ENCODE peak calls at places on chromosome 1, in eight cellular contexts. One of them, this sample, is unnamed.
A peak's percentile ranks its signal among the peaks of the same experiment; 100 is the strongest.

GRCh38 chr1:12315126-12315525 is 85.3 kb downstream of the VPS13D start:
- DNase-seq in endothelial cell of umbilical vein: no peak
- DNase-seq in stomach: no peak
- DNase-seq in heart right ventricle: no peak
- DNase-seq in IMR-90: no peak
- DNase-seq in PC-3: no peak
- DNase-seq in CD4-positive, alpha-beta memory T cell: no peak
- DNase-seq in lower lobe of right lung: no peak
- DNase-seq in this sample: no peak

GRCh38 chr1:200415693-200416593 is 6.1 kb upstream of the ZNF281 start:
- DNase-seq in endothelial cell of umbilical vein: peak; percentile 94
- DNase-seq in stomach: peak; percentile 63
- DNase-seq in heart right ventricle: no peak
- DNase-seq in IMR-90: peak; percentile 98
- DNase-seq in PC-3: peak; percentile 100
- DNase-seq in CD4-positive, alpha-beta memory T cell: no peak
- DNase-seq in lower lobe of right lung: no peak
- DNase-seq in this sample: no peak

GRCh38 chr1:9655127-9655723 is 3.7 kb downstream of the PIK3CD start:
- DNase-seq in endothelial cell of umbilical vein: no peak
- DNase-seq in stomach: no peak
- DNase-seq in heart right ventricle: no peak
- DNase-seq in IMR-90: no peak
- DNase-seq in PC-3: no peak
- DNase-seq in CD4-positive, alpha-beta memory T cell: peak; percentile 67
- DNase-seq in lower lobe of right lung: no peak
- DNase-seq in this sample: no peak

GRCh38 chr1:204692852-204693356 is 7.4 kb upstream of the LRRN2 start:
- DNase-seq in endothelial cell of umbilical vein: no peak
- DNase-seq in stomach: no peak
- DNase-seq in heart right ventricle: no peak
- DNase-seq in IMR-90: no peak
- DNase-seq in PC-3: no peak
- DNase-seq in CD4-positive, alpha-beta memory T cell: no peak
- DNase-seq in lower lobe of right lung: no peak
- DNase-seq in this sample: no peak

GRCh38 chr1:20188455-20188817 is 2.1 kb upstream of the PLA2G2C start:
- DNase-seq in endothelial cell of umbilical vein: no peak
- DNase-seq in stomach: no peak
- DNase-seq in heart right ventricle: no peak
- DNase-seq in IMR-90: no peak
- DNase-seq in PC-3: no peak
- DNase-seq in CD4-positive, alpha-beta memory T cell: no peak
- DNase-seq in lower lobe of right lung: no peak
- DNase-seq in this sample: no peak

GRCh38 chr1:116365353-116365780 is 7.7 kb upstream of the ATP1A1 start:
- DNase-seq in endothelial cell of umbilical vein: no peak
- DNase-seq in stomach: no peak
- DNase-seq in heart right ventricle: no peak
- DNase-seq in IMR-90: no peak
- DNase-seq in PC-3: no peak
- DNase-seq in CD4-positive, alpha-beta memory T cell: no peak
- DNase-seq in lower lobe of right lung: no peak
- DNase-seq in this sample: no peak

GRCh38 chr1:210340751-210341328 is 12.1 kb downstream of the HHAT start:
- DNase-seq in endothelial cell of umbilical vein: no peak
- DNase-seq in stomach: no peak
- DNase-seq in heart right ventricle: no peak
- DNase-seq in IMR-90: no peak
- DNase-seq in PC-3: no peak
- DNase-seq in CD4-positive, alpha-beta memory T cell: peak; percentile 34
- DNase-seq in lower lobe of right lung: no peak
- DNase-seq in this sample: no peak

GRCh38 chr1:204417231-204417997 is 5.8 kb upstream of the PPP1R15B start:
- DNase-seq in endothelial cell of umbilical vein: peak; percentile 95
- DNase-seq in stomach: peak; percentile 82
- DNase-seq in heart right ventricle: peak; percentile 25
- DNase-seq in IMR-90: peak; percentile 97
- DNase-seq in PC-3: peak; percentile 99
- DNase-seq in CD4-positive, alpha-beta memory T cell: no peak
- DNase-seq in lower lobe of right lung: peak; percentile 53
- DNase-seq in this sample: peak; percentile 73

GRCh38 chr1:232221790-232222499 is 408.0 kb downstream of the SIPA1L2 start:
- DNase-seq in endothelial cell of umbilical vein: no peak
- DNase-seq in stomach: no peak
- DNase-seq in heart right ventricle: no peak
- DNase-seq in IMR-90: peak; percentile 34
- DNase-seq in PC-3: peak; percentile 99
- DNase-seq in CD4-positive, alpha-beta memory T cell: no peak
- DNase-seq in lower lobe of right lung: no peak
- DNase-seq in this sample: no peak

GRCh38 chr1:85125891-85126290 is 74.9 kb downstream of the SYDE2 start:
- DNase-seq in endothelial cell of umbilical vein: no peak
- DNase-seq in stomach: no peak
- DNase-seq in heart right ventricle: no peak
- DNase-seq in IMR-90: no peak
- DNase-seq in PC-3: no peak
- DNase-seq in CD4-positive, alpha-beta memory T cell: no peak
- DNase-seq in lower lobe of right lung: no peak
- DNase-seq in this sample: no peak

GRCh38 chr1:33176362-33176850 is 5.4 kb downstream of the TRIM62 start:
- DNase-seq in endothelial cell of umbilical vein: no peak
- DNase-seq in stomach: no peak
- DNase-seq in heart right ventricle: no peak
- DNase-seq in IMR-90: peak; percentile 67
- DNase-seq in PC-3: no peak
- DNase-seq in CD4-positive, alpha-beta memory T cell: no peak
- DNase-seq in lower lobe of right lung: no peak
- DNase-seq in this sample: peak; percentile 100

GRCh38 chr1:169508432-169509338 is 22.9 kb upstream of the SLC19A2 start:
- DNase-seq in endothelial cell of umbilical vein: peak; percentile 52
- DNase-seq in stomach: no peak
- DNase-seq in heart right ventricle: no peak
- DNase-seq in IMR-90: no peak
- DNase-seq in PC-3: no peak
- DNase-seq in CD4-positive, alpha-beta memory T cell: no peak
- DNase-seq in lower lobe of right lung: no peak
- DNase-seq in this sample: no peak

GRCh38 chr1:168671782-168672181 is 57.2 kb downstream of the DPT start:
- DNase-seq in endothelial cell of umbilical vein: no peak
- DNase-seq in stomach: no peak
- DNase-seq in heart right ventricle: no peak
- DNase-seq in IMR-90: no peak
- DNase-seq in PC-3: no peak
- DNase-seq in CD4-positive, alpha-beta memory T cell: no peak
- DNase-seq in lower lobe of right lung: no peak
- DNase-seq in this sample: no peak

GRCh38 chr1:24893431-24893830 is 36.6 kb downstream of the RUNX3 start:
- DNase-seq in endothelial cell of umbilical vein: no peak
- DNase-seq in stomach: peak; percentile 52
- DNase-seq in heart right ventricle: no peak
- DNase-seq in IMR-90: no peak
- DNase-seq in PC-3: no peak
- DNase-seq in CD4-positive, alpha-beta memory T cell: no peak
- DNase-seq in lower lobe of right lung: peak; percentile 54
- DNase-seq in this sample: no peak

GRCh38 chr1:183896466-183897026 is 91.6 kb downstream of the RGL1 start:
- DNase-seq in endothelial cell of umbilical vein: no peak
- DNase-seq in stomach: no peak
- DNase-seq in heart right ventricle: no peak
- DNase-seq in IMR-90: peak; percentile 49
- DNase-seq in PC-3: peak; percentile 84
- DNase-seq in CD4-positive, alpha-beta memory T cell: no peak
- DNase-seq in lower lobe of right lung: no peak
- DNase-seq in this sample: no peak

GRCh38 chr1:117013310-117013850 is 11.8 kb downstream of the CD101 start:
- DNase-seq in endothelial cell of umbilical vein: no peak
- DNase-seq in stomach: peak; percentile 37
- DNase-seq in heart right ventricle: no peak
- DNase-seq in IMR-90: no peak
- DNase-seq in PC-3: peak; percentile 84
- DNase-seq in CD4-positive, alpha-beta memory T cell: no peak
- DNase-seq in lower lobe of right lung: no peak
- DNase-seq in this sample: no peak

GRCh38 chr1:46800742-46801141 is 1.9 kb downstream of the CYP4B1 start:
- DNase-seq in endothelial cell of umbilical vein: no peak
- DNase-seq in stomach: no peak
- DNase-seq in heart right ventricle: no peak
- DNase-seq in IMR-90: no peak
- DNase-seq in PC-3: no peak
- DNase-seq in CD4-positive, alpha-beta memory T cell: no peak
- DNase-seq in lower lobe of right lung: no peak
- DNase-seq in this sample: no peak

GRCh38 chr1:46798820-46799219 is at the start of gene CYP4B1:
- DNase-seq in endothelial cell of umbilical vein: no peak
- DNase-seq in stomach: peak; percentile 78
- DNase-seq in heart right ventricle: peak; percentile 79
- DNase-seq in IMR-90: no peak
- DNase-seq in PC-3: no peak
- DNase-seq in CD4-positive, alpha-beta memory T cell: no peak
- DNase-seq in lower lobe of right lung: peak; percentile 86
- DNase-seq in this sample: no peak

GRCh38 chr1:46802081-46802480 is 3.2 kb downstream of the CYP4B1 start:
- DNase-seq in endothelial cell of umbilical vein: no peak
- DNase-seq in stomach: no peak
- DNase-seq in heart right ventricle: no peak
- DNase-seq in IMR-90: no peak
- DNase-seq in PC-3: no peak
- DNase-seq in CD4-positive, alpha-beta memory T cell: no peak
- DNase-seq in lower lobe of right lung: no peak
- DNase-seq in this sample: no peak

GRCh38 chr1:46802901-46803574 is 4.2 kb downstream of the CYP4B1 start:
- DNase-seq in endothelial cell of umbilical vein: no peak
- DNase-seq in stomach: no peak
- DNase-seq in heart right ventricle: no peak
- DNase-seq in IMR-90: no peak
- DNase-seq in PC-3: no peak
- DNase-seq in CD4-positive, alpha-beta memory T cell: no peak
- DNase-seq in lower lobe of right lung: no peak
- DNase-seq in this sample: no peak

DNA sequence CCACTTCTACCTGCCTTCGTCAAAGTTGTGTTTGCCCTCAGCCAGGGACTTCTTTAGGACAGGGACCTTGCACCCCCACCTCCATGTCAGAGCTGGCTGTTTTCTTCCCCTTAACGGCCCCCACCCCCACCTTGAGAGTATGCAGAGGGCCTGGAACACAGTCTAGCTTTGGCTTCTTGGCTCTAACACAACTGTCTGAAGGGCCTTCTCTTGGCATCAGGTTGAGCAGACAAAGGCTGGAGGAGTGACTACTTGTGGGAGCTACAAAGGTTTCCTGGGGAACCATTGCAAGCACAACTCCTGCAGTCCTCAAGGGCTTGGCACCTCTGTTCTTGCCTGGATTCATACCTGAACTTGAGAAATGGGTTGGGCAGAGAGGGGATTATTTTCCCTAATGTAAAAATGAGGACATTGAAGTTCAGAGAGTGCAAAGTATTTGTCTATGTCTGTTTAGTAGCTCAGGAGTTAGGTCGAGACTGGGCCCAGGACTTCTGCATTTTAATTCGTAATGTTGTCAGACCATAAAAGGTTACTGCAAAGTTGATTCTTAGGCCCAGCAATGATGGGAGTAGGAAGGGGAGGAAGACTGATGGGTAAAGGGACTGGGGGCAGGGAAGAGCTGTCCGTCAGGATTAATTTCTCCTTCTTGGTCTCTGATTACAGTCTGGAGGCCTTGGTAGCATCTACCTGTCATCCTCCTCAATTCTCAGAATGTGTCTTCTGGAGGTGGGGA is 2.6 kb downstream of the CYP4B1 start:
- DNase-seq in endothelial cell of umbilical vein: no peak
- DNase-seq in stomach: no peak
- DNase-seq in heart right ventricle: no peak
- DNase-seq in IMR-90: no peak
- DNase-seq in PC-3: no peak
- DNase-seq in CD4-positive, alpha-beta memory T cell: no peak
- DNase-seq in lower lobe of right lung: no peak
- DNase-seq in this sample: no peak
- H3K4me3 ChIP-seq in endothelial cell of umbilical vein: no peak overlapping the region
- H3K4me3 ChIP-seq in stomach: no peak overlapping the region
- H3K4me3 ChIP-seq in heart right ventricle: no peak overlapping the region
- H3K4me3 ChIP-seq in IMR-90: no peak overlapping the region
- H3K4me3 ChIP-seq in PC-3: no peak overlapping the region
- H3K4me3 ChIP-seq in CD4-positive, alpha-beta memory T cell: no peak overlapping the region
- H3K4me3 ChIP-seq in lower lobe of right lung: peak overlapping the region; percentile 54
- H3K4me3 ChIP-seq in this sample: no peak overlapping the region

GRCh38 chr1:100832676-100833469 is 61.8 kb downstream of the EXTL2 start:
- DNase-seq in endothelial cell of umbilical vein: no peak
- DNase-seq in stomach: no peak
- DNase-seq in heart right ventricle: no peak
- DNase-seq in IMR-90: no peak
- DNase-seq in PC-3: no peak
- DNase-seq in CD4-positive, alpha-beta memory T cell: no peak
- DNase-seq in lower lobe of right lung: no peak
- DNase-seq in this sample: no peak

GRCh38 chr1:100835866-100836842 is 58.5 kb downstream of the EXTL2 start:
- DNase-seq in endothelial cell of umbilical vein: peak; percentile 83
- DNase-seq in stomach: no peak
- DNase-seq in heart right ventricle: no peak
- DNase-seq in IMR-90: peak; percentile 18
- DNase-seq in PC-3: no peak
- DNase-seq in CD4-positive, alpha-beta memory T cell: no peak
- DNase-seq in lower lobe of right lung: no peak
- DNase-seq in this sample: no peak

GRCh38 chr1:100834779-100835645 is 59.6 kb downstream of the EXTL2 start:
- DNase-seq in endothelial cell of umbilical vein: peak; percentile 26
- DNase-seq in stomach: no peak
- DNase-seq in heart right ventricle: no peak
- DNase-seq in IMR-90: peak; percentile 11
- DNase-seq in PC-3: peak; percentile 33
- DNase-seq in CD4-positive, alpha-beta memory T cell: peak; percentile 12
- DNase-seq in lower lobe of right lung: no peak
- DNase-seq in this sample: peak; percentile 47
- H3K27ac ChIP-seq in endothelial cell of umbilical vein: peak overlapping the region; percentile 95
- H3K27ac ChIP-seq in stomach: no peak overlapping the region
- H3K27ac ChIP-seq in heart right ventricle: no peak overlapping the region
- H3K27ac ChIP-seq in IMR-90: no peak overlapping the region
- H3K27ac ChIP-seq in PC-3: no peak overlapping the region
- H3K27ac ChIP-seq in CD4-positive, alpha-beta memory T cell: no peak overlapping the region
- H3K27ac ChIP-seq in lower lobe of right lung: no peak overlapping the region
- H3K27ac ChIP-seq in this sample: no peak overlapping the region

DNA sequence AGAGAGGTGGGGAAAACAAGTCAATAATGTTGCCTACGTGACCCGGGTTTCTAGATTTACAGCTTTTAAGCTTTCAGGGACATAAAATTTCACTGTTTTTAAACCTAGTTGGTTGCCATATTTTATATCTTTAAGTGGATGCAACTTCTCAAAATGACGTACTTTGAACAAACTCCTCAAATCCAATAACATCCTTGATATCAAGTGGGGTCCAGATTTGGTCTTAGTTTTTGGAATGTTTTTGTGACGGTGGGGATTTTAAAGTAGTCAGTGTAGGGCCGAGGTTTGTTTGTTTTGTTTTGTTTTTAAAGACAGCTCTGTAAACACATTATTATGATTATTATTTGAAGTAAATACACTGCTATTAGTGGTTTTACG is 452 bp downstream of the CDKN2C start:
- DNase-seq in endothelial cell of umbilical vein: no peak
- DNase-seq in stomach: no peak
- DNase-seq in heart right ventricle: no peak
- DNase-seq in IMR-90: no peak
- DNase-seq in PC-3: peak; percentile 34
- DNase-seq in CD4-positive, alpha-beta memory T cell: no peak
- DNase-seq in lower lobe of right lung: no peak
- DNase-seq in this sample: no peak
- H3K4me3 ChIP-seq in endothelial cell of umbilical vein: peak overlapping the region; percentile 62
- H3K4me3 ChIP-seq in stomach: peak overlapping the region; percentile 82
- H3K4me3 ChIP-seq in heart right ventricle: peak overlapping the region; percentile 0
- H3K4me3 ChIP-seq in IMR-90: peak overlapping the region; percentile 88
- H3K4me3 ChIP-seq in PC-3: peak overlapping the region; percentile 93
- H3K4me3 ChIP-seq in CD4-positive, alpha-beta memory T cell: peak overlapping the region; percentile 100
- H3K4me3 ChIP-seq in lower lobe of right lung: peak overlapping the region; percentile 81
- H3K4me3 ChIP-seq in this sample: peak overlapping the region; percentile 84

GRCh38 chr1:91811363-91812025 is 74.5 kb downstream of the TGFBR3 start:
- DNase-seq in endothelial cell of umbilical vein: no peak
- DNase-seq in stomach: no peak
- DNase-seq in heart right ventricle: no peak
- DNase-seq in IMR-90: no peak
- DNase-seq in PC-3: no peak
- DNase-seq in CD4-positive, alpha-beta memory T cell: no peak
- DNase-seq in lower lobe of right lung: no peak
- DNase-seq in this sample: no peak
- H3K27ac ChIP-seq in endothelial cell of umbilical vein: no peak overlapping the region
- H3K27ac ChIP-seq in stomach: no peak overlapping the region
- H3K27ac ChIP-seq in heart right ventricle: no peak overlapping the region
- H3K27ac ChIP-seq in IMR-90: no peak overlapping the region
- H3K27ac ChIP-seq in PC-3: no peak overlapping the region
- H3K27ac ChIP-seq in CD4-positive, alpha-beta memory T cell: no peak overlapping the region
- H3K27ac ChIP-seq in lower lobe of right lung: no peak overlapping the region
- H3K27ac ChIP-seq in this sample: no peak overlapping the region